ENCODE peak calls at places on chromosomes 2 and 18, in seven cellular contexts. C, J, Y, R, P, K and I are unnamed samples.

GRCh38 chr2:12007282-12007681 is 260.9 kb downstream of the LPIN1 start:
- DNase-seq in C (no peak), J (no peak), Y (no peak), R (no peak), P (no peak), K (no peak), I (no peak)

GRCh38 chr2:168190590-168191336 is 56.6 kb downstream of the STK39 start:
- DNase-seq in C (peak), J (no peak), Y (no peak), R (no peak), P (no peak), K (no peak), I (no peak)

GRCh38 chr2:32711219-32711618 is 83.4 kb downstream of the TTC27 start:
- DNase-seq in C (no peak), J (no peak), Y (no peak), R (no peak), P (no peak), K (no peak), I (no peak)

GRCh38 chr2:145725876-145726275 is 1206.0 kb upstream of the ZEB2 start:
- DNase-seq in C (no peak), J (no peak), Y (no peak), R (no peak), P (no peak), K (no peak), I (no peak)

GRCh38 chr2:239312741-239313246 is 88.0 kb downstream of the HDAC4 start:
- DNase-seq in C (no peak), J (no peak), Y (peak), R (no peak), P (no peak), K (no peak), I (no peak)

GRCh38 chr2:150485114-150485870 is 2.2 kb downstream of the RND3 start:
- DNase-seq in C (peak), J (peak), Y (peak), R (peak), P (no peak), K (peak), I (peak)

GRCh38 chr2:41726364-41726763 is 321.5 kb upstream of the PKDCC start:
- DNase-seq in C (no peak), J (no peak), Y (no peak), R (no peak), P (no peak), K (no peak), I (no peak)

GRCh38 chr2:148674063-148675020 is 29.8 kb downstream of the EPC2 start:
- DNase-seq in C (peak), J (no peak), Y (peak), R (no peak), P (no peak), K (no peak), I (peak)

GRCh38 chr2:168583710-168584521 is 127.8 kb downstream of the CERS6 start:
- DNase-seq in C (no peak), J (no peak), Y (no peak), R (no peak), P (no peak), K (no peak), I (no peak)

GRCh38 chr2:74576151-74576755 is 21.7 kb downstream of the DOK1 start:
- DNase-seq in C (no peak), J (no peak), Y (no peak), R (no peak), P (no peak), K (no peak), I (no peak)

GRCh38 chr2:185700883-185701282 is 37.7 kb upstream of the FSIP2 start:
- DNase-seq in C (no peak), J (no peak), Y (no peak), R (no peak), P (no peak), K (no peak), I (no peak)

GRCh38 chr2:113890253-113891235 is 655 bp downstream of the ACTR3 start:
- DNase-seq in C (peak), J (no peak), Y (peak), R (no peak), P (peak), K (no peak), I (peak)

GRCh38 chr2:15181092-15181745 is 379.9 kb downstream of the NBAS start:
- DNase-seq in C (no peak), J (no peak), Y (no peak), R (no peak), P (no peak), K (no peak), I (no peak)

GRCh38 chr2:222293660-222294630 is 4.9 kb downstream of the PAX3 start:
- DNase-seq in C (no peak), J (no peak), Y (no peak), R (no peak), P (no peak), K (no peak), I (no peak)

GRCh38 chr2:23532311-23533013 is 147.5 kb downstream of the KLHL29 start:
- DNase-seq in C (no peak), J (no peak), Y (no peak), R (peak), P (peak), K (no peak), I (no peak)

GRCh38 chr2:100321181-100321880 is 970 bp downstream of the LONRF2 start:
- DNase-seq in C (no peak), J (peak), Y (peak), R (peak), P (no peak), K (no peak), I (peak)

GRCh38 chr2:219514196-219514761 is at the start of gene ASIC4:
- DNase-seq in C (no peak), J (no peak), Y (peak), R (no peak), P (no peak), K (no peak), I (peak)

GRCh38 chr18:31649894-31650719 is 34.3 kb downstream of the B4GALT6 start:
- DNase-seq in C (no peak), J (no peak), Y (no peak), R (no peak), P (no peak), K (no peak), I (no peak)

GRCh38 chr2:120686511-120687168 is 49.0 kb upstream of the GLI2 start:
- DNase-seq in C (no peak), J (no peak), Y (no peak), R (no peak), P (no peak), K (no peak), I (peak)

GRCh38 chr18:58682429-58683069 is 11.3 kb downstream of the MALT1 start:
- DNase-seq in C (peak), J (no peak), Y (no peak), R (no peak), P (no peak), K (no peak), I (no peak)

GRCh38 chr2:22281033-22281432 is 1103.9 kb upstream of the KLHL29 start:
- DNase-seq in C (no peak), J (no peak), Y (peak), R (no peak), P (no peak), K (no peak), I (no peak)

GRCh38 chr2:95057535-95058453 is 32.3 kb downstream of the MAL start:
- DNase-seq in C (peak), J (no peak), Y (no peak), R (no peak), P (no peak), K (no peak), I (no peak)

GRCh38 chr2:26849056-26850001 is 1.4 kb downstream of the DPYSL5 start:
- DNase-seq in C (no peak), J (no peak), Y (peak), R (no peak), P (no peak), K (no peak), I (no peak)
- TF ChIP-seq TAF1 in C (no peak), J (no peak), Y (no peak), R (no peak), P (no peak), K (no peak), I (no peak)

GRCh38 chr2:147487980-147488289 is 356.9 kb upstream of the ACVR2A start:
- DNase-seq in C (no peak), J (no peak), Y (no peak), R (no peak), P (no peak), K (no peak), I (no peak)

GRCh38 chr2:147491491-147491890 is 353.3 kb upstream of the ACVR2A start:
- DNase-seq in C (no peak), J (no peak), Y (no peak), R (no peak), P (no peak), K (no peak), I (no peak)

GRCh38 chr2:147492471-147492870 is 352.4 kb upstream of the ACVR2A start:
- DNase-seq in C (no peak), J (no peak), Y (no peak), R (no peak), P (no peak), K (no peak), I (no peak)

GRCh38 chr2:147488472-147488871 is 356.4 kb upstream of the ACVR2A start:
- DNase-seq in C (no peak), J (no peak), Y (no peak), R (no peak), P (no peak), K (no peak), I (no peak)

GRCh38 chr2:147490612-147491261 is 354.1 kb upstream of the ACVR2A start:
- DNase-seq in C (no peak), J (no peak), Y (no peak), R (no peak), P (no peak), K (no peak), I (no peak)
- TF ChIP-seq TAF1 in C (no peak), J (no peak), Y (no peak), R (no peak), P (no peak), K (no peak), I (no peak)

GRCh38 chr18:49460958-49461601 is 635 bp upstream of the DYM start:
- DNase-seq in C (no peak), J (no peak), Y (no peak), R (no peak), P (no peak), K (no peak), I (no peak)

GRCh38 chr18:49461602-49461977 is 1.1 kb upstream of the DYM start:
- DNase-seq in C (no peak), J (no peak), Y (no peak), R (no peak), P (no peak), K (no peak), I (no peak)

GRCh38 chr18:49467599-49467998 is 7.2 kb upstream of the DYM start:
- DNase-seq in C (no peak), J (no peak), Y (no peak), R (no peak), P (no peak), K (no peak), I (no peak)

GRCh38 chr18:49467019-49467563 is 6.6 kb upstream of the DYM start:
- DNase-seq in C (no peak), J (no peak), Y (no peak), R (no peak), P (no peak), K (no peak), I (no peak)

GRCh38 chr18:49464718-49465598 is 4.5 kb upstream of the DYM start:
- DNase-seq in C (no peak), J (no peak), Y (no peak), R (no peak), P (no peak), K (peak), I (no peak)
- TF ChIP-seq TAF1 in C (no peak), J (no peak), Y (no peak), R (no peak), P (no peak), K (peak), I (no peak)

DNA sequence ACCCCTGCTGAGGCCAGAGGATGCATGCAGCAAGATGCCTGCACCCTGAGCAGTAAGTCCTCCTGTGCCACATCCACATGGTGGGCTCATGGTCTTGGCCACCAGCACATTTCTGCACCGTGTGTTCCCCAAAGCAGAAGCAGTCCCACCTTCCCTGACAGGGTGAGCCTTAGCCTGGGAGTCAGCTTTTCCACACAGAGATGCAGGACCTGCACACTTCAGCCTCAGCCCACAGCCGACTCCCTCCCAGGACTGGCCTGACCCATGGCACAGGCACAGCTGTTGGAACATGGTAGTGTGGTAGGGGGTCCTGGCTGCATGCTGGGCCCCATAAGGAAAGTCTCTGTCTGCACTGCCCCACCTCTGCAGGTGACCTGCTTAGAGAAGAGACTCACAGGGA is 5.0 kb downstream of the SNED1 start:
- DNase-seq in C (no peak), J (no peak), Y (no peak), R (no peak), P (no peak), K (no peak), I (no peak)
- TF ChIP-seq TAF1 in C (no peak), J (no peak), Y (no peak), R (no peak), P (no peak), K (no peak), I (no peak)

GRCh38 chr2:10274376-10274775 is 28.3 kb upstream of the HPCAL1 start:
- DNase-seq in C (no peak), J (no peak), Y (no peak), R (no peak), P (no peak), K (no peak), I (no peak)

GRCh38 chr2:10277293-10278028 is 25.2 kb upstream of the HPCAL1 start:
- DNase-seq in C (no peak), J (no peak), Y (no peak), R (no peak), P (no peak), K (no peak), I (no peak)

GRCh38 chr2:10273215-10274175 is 29.2 kb upstream of the HPCAL1 start:
- DNase-seq in C (no peak), J (no peak), Y (no peak), R (no peak), P (no peak), K (no peak), I (peak)

GRCh38 chr2:10276481-10277292 is 26.0 kb upstream of the HPCAL1 start:
- DNase-seq in C (no peak), J (no peak), Y (peak), R (no peak), P (no peak), K (no peak), I (no peak)

DNA sequence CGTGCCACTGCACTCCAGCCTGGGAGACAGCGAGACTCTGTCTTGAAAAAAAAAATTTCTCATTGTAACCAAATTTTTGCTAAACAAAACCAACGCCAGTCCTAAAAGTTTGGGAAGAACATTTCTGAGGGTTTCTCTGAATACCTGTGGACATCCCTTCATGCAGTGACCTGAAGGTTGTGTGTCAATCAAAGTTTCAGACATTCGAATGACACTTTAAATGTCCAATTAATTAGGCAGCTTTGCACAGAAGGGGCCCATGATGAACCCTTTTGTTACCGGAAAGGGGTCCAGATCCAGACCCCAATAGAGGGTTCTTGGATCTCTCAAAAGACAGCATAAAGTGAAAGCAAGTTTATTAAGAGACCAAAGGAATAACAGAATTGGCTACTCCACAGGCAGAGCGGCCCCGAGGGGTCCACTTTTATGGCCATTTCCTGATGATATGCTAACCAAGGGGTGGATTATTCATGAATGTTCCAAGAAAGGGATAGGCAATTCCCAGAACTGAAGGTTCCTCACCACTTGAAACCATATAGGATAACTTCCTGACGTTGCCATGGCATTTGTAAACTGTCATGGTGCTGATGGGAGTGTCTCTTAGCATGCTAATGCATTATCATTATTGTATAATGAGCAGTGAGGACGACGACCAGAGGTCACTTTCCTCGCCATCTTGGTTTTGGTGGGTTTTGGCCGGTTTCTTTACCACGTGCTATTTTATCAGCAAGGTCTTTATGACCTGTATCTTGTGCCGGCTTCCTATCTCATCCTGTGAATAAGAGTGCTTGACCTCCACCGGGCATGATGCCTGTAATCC is 27.5 kb upstream of the HPCAL1 start:
- DNase-seq in C (no peak), J (no peak), Y (no peak), R (no peak), P (no peak), K (no peak), I (no peak)
- TF ChIP-seq TAF1 in C (no peak), J (no peak), Y (no peak), R (no peak), P (no peak), K (no peak), I (no peak)

DNA sequence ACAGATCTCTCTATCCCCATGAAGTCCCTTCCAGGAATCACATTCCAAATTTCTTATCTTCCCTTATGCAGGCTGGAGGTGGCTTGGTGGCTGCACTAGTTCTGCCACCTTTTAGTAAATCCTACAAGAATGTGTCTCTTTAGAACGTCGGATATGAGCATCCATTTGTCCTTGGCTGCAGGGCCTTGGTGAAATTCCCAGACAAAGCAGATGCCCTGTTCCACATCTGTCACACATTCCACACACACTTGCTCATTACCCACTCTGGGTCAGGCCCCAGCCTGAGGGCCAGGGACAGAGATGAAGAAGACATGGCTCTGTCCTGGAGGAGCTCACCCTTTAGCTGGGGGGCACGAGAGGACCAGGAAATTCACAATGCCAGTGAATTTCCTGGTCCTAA is 31.2 kb upstream of the GPR17 start:
- DNase-seq in C (no peak), J (no peak), Y (peak), R (no peak), P (no peak), K (no peak), I (no peak)
- TF ChIP-seq TAF1 in C (no peak), J (no peak), Y (no peak), R (no peak), P (no peak), K (no peak), I (no peak)

DNA sequence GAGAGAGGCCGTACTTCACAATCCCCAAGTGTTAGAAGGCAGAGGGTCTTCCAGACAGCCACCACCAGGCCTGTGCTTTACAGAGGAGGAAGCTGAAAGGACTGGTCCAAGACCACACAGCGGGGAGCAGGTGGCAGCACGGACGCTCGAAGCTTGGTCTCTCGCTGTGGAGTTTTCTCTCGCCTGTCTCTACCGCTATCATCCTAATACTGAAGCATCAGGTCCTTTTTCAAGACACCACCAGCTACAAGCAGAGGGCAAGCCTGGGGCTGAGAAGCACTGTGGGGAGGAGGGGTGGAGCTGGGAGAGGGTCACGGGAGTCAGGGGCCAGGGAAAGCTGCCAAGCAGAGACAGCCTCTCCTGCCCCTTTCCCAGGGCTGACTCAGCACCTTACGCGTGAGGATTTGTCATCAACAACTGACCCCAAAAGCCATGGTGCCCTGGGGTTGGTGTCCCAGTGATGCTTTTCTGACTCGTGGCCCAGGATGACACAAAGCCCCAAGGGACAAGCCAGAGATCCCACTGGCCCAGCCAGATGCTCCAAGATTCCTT is 31.8 kb upstream of the FOSL2 start:
- DNase-seq in C (no peak), J (no peak), Y (no peak), R (no peak), P (no peak), K (no peak), I (peak)
- TF ChIP-seq TAF1 in C (no peak), J (no peak), Y (no peak), R (no peak), P (no peak), K (no peak), I (no peak)

GRCh38 chr2:157839162-157839801 is 36.8 kb downstream of the ACVR1 start:
- DNase-seq in C (peak), J (no peak), Y (peak), R (no peak), P (no peak), K (peak), I (peak)
- TF ChIP-seq TAF1 in C (no peak), J (no peak), Y (no peak), R (no peak), P (no peak), K (no peak), I (no peak)